ENCODE peak calls at places on chromosomes 5 and 9, in five cellular contexts. L is stimulated activated CD8-positive, alpha-beta memory T cell treated with anti-CD3 and anti-CD28 coated beads, Interleukin-2, amount 100 ng/mL, for 1 hour; S is dermis microvascular lymphatic vessel endothelial cell; U is retina; N is HAP-1. I is an unnamed sample.

GRCh38 chr5:55226934-55227737 is at the start of gene MCIDAS:
- DNase-seq in N (peak), U (peak), L (no peak), S (no peak), I (peak)

GRCh38 chr9:76818271-76818670 is 54.0 kb downstream of the PCA3 start:
- DNase-seq in S (peak), N (no peak), U (peak), L (no peak), I (peak)

GRCh38 chr5:148426514-148426913 is 42.8 kb downstream of the FBXO38 start:
- DNase-seq in S (no peak), U (no peak), N (no peak), L (no peak), I (no peak)

GRCh38 chr5:134113908-134114875 is at the start of gene TCF7:
- DNase-seq in L (peak), U (peak), S (peak), N (peak), I (peak)

GRCh38 chr9:97307091-97307490 is 368 bp upstream of the CCDC180 start:
- DNase-seq in L (no peak), S (peak), U (peak), N (no peak), I (peak)

GRCh38 chr9:125889122-125889523 is 141.9 kb downstream of the PBX3 start:
- DNase-seq in S (no peak), U (peak), L (no peak), N (no peak), I (peak)

GRCh38 chr5:145697251-145698016 is 137.7 kb downstream of the PRELID2 start:
- DNase-seq in L (no peak), S (peak), N (no peak), U (no peak), I (peak)

GRCh38 chr9:93900971-93901861 is 53.9 kb downstream of the BARX1 start:
- DNase-seq in L (no peak), N (no peak), U (no peak), S (no peak), I (no peak)

GRCh38 chr5:131068893-131069643 is 96.0 kb downstream of the HINT1 start:
- DNase-seq in N (no peak), U (peak), S (no peak), L (peak), I (no peak)

GRCh38 chr5:155794801-155795200 is 532.2 kb upstream of the SGCD start:
- DNase-seq in N (no peak), U (no peak), S (no peak), L (no peak), I (peak)

GRCh38 chr5:169850407-169850806 is 129.9 kb downstream of the INSYN2B start:
- DNase-seq in S (no peak), U (no peak), N (no peak), L (no peak), I (no peak)

GRCh38 chr5:55897905-55898304 is 46.7 kb downstream of the IL31RA start:
- DNase-seq in N (no peak), S (no peak), U (no peak), L (no peak), I (no peak)

GRCh38 chr9:92151691-92152393 is 36.6 kb upstream of the SPTLC1 start:
- DNase-seq in U (no peak), N (no peak), L (no peak), S (no peak), I (peak)

GRCh38 chr5:139671096-139671841 is 23.1 kb downstream of the CXXC5 start:
- DNase-seq in L (no peak), U (no peak), S (no peak), N (no peak), I (no peak)

GRCh38 chr9:17291766-17292165 is 156.9 kb downstream of the CNTLN start:
- DNase-seq in N (no peak), L (no peak), S (no peak), U (no peak), I (no peak)

GRCh38 chr9:92600742-92601261 is 65.0 kb upstream of the ECM2 start:
- DNase-seq in L (no peak), S (peak), U (no peak), N (no peak), I (peak)

GRCh38 chr5:67493676-67494075 is 297.1 kb upstream of the CD180 start:
- DNase-seq in L (no peak), S (peak), U (peak), N (no peak), I (peak)

GRCh38 chr5:142843029-142843905 is 73.1 kb downstream of the ARHGAP26 start:
- DNase-seq in U (no peak), L (no peak), S (no peak), N (no peak), I (no peak)

GRCh38 chr9:135076143-135076875 is 11.2 kb upstream of the OLFM1 start:
- DNase-seq in U (peak), L (no peak), S (no peak), N (no peak), I (no peak)

GRCh38 chr5:102855684-102856373 is 100.7 kb downstream of the PAM start:
- DNase-seq in U (no peak), L (no peak), N (no peak), S (no peak), I (peak)

GRCh38 chr5:130243641-130244040 is 339.4 kb downstream of the CHSY3 start:
- DNase-seq in L (no peak), N (no peak), U (no peak), S (no peak), I (no peak)

GRCh38 chr5:164504141-164504772 is 998.8 kb downstream of the MAT2B start:
- DNase-seq in U (peak), S (peak), N (peak), L (no peak), I (peak)

GRCh38 chr5:157400741-157401140 is 59.3 kb upstream of the NIPAL4 start:
- DNase-seq in S (no peak), U (no peak), L (no peak), N (no peak), I (no peak)

GRCh38 chr5:39109616-39110015 is 35.4 kb upstream of the RICTOR start:
- DNase-seq in N (no peak), S (no peak), L (no peak), U (no peak), I (no peak)

GRCh38 chr9:120729796-120730195 is 15.5 kb upstream of the MEGF9 start:
- DNase-seq in U (peak), L (no peak), N (no peak), S (no peak), I (no peak)

GRCh38 chr5:5335708-5336211 is 86.7 kb upstream of the ICE1 start:
- DNase-seq in S (no peak), U (no peak), L (no peak), N (no peak), I (peak)

GRCh38 chr5:60370508-60370907 is 329.5 kb downstream of the DEPDC1B start:
- DNase-seq in U (no peak), N (no peak), L (no peak), S (no peak), I (no peak)

GRCh38 chr5:74538206-74538661 is 102.3 kb downstream of the ENC1 start:
- DNase-seq in L (no peak), U (no peak), N (no peak), S (peak), I (peak)

GRCh38 chr5:24385070-24385469 is 259.7 kb downstream of the CDH10 start:
- DNase-seq in L (no peak), S (no peak), N (no peak), U (no peak), I (no peak)

I was measured in endothelial cell of umbilical vein.